ENCODE peak calls at places on chromosomes 12 and 14, in six cellular contexts. F is astrocyte of the spinal cord, P is GM12864, L is prostate gland, S is cardiac muscle cell, U is mammary epithelial cell. V is an unnamed sample.

GRCh38 chr12:1629338-1630080 is 478 bp downstream of the WNT5B start:
- DNase-seq in L (no peak), P (no peak), F (no peak), U (no peak), S (peak; percentile 38), V (no peak)

GRCh38 chr14:95157987-95158712 is 821 bp upstream of the DICER1 start:
- DNase-seq in L (no peak), P (peak; percentile 36), U (no peak), S (no peak), F (no peak), V (peak; percentile 71)

GRCh38 chr12:110744697-110745264 is 2.1 kb upstream of the PPP1CC start:
- DNase-seq in S (no peak), U (peak; percentile 77), P (no peak), L (no peak), F (no peak), V (no peak)

GRCh38 chr12:6277982-6278438 is 32.5 kb upstream of the PLEKHG6 start:
- DNase-seq in L (peak; percentile 86), P (no peak), F (no peak), U (peak; percentile 85), S (no peak), V (peak; percentile 63)

GRCh38 chr14:106831322-106831720 is 1304.9 kb downstream of the TMEM121 start:
- DNase-seq in U (no peak), L (no peak), F (no peak), S (no peak), P (peak; percentile 90), V (peak; percentile 99)

GRCh38 chr12:67070604-67071003 is 198.6 kb upstream of the CAND1 start:
- DNase-seq in S (no peak), F (no peak), U (no peak), P (no peak), L (no peak), V (no peak)

GRCh38 chr12:94245984-94246383 is 97.6 kb downstream of the PLXNC1 start:
- DNase-seq in U (no peak), P (no peak), S (no peak), F (peak; percentile 61), L (no peak), V (no peak)

GRCh38 chr14:29442720-29443119 is 484.9 kb downstream of the PRKD1 start:
- DNase-seq in S (no peak), P (no peak), F (peak; percentile 64), L (no peak), U (peak; percentile 0), V (peak; percentile 45)

GRCh38 chr12:49487605-49488004 is 51.2 kb upstream of the KCNH3 start:
- DNase-seq in P (no peak), L (no peak), U (no peak), S (no peak), F (no peak), V (no peak)

GRCh38 chr14:53525608-53526007 is 372.5 kb upstream of the DDHD1 start:
- DNase-seq in F (no peak), L (no peak), U (no peak), S (no peak), P (no peak), V (no peak)

GRCh38 chr12:99154983-99155336 is 492.6 kb upstream of the GARIN6 start:
- DNase-seq in L (no peak), P (no peak), S (no peak), F (no peak), U (no peak), V (no peak)

GRCh38 chr14:46499521-46499920 is 152.1 kb downstream of the RPL10L start:
- DNase-seq in P (no peak), F (no peak), L (no peak), U (no peak), S (no peak), V (no peak)

GRCh38 chr14:21097616-21098133 is 780 bp downstream of the ZNF219 start:
- DNase-seq in U (no peak), F (no peak), P (no peak), S (peak; percentile 62), L (no peak), V (no peak)
- H3K4me3 ChIP-seq in U (peak overlapping the region; percentile 62), F (peak overlapping the region; percentile 2), P (no peak overlapping the region), S (peak overlapping the region; percentile 73), L (peak overlapping the region; percentile 50), V (peak overlapping the region; percentile 11)

DNA sequence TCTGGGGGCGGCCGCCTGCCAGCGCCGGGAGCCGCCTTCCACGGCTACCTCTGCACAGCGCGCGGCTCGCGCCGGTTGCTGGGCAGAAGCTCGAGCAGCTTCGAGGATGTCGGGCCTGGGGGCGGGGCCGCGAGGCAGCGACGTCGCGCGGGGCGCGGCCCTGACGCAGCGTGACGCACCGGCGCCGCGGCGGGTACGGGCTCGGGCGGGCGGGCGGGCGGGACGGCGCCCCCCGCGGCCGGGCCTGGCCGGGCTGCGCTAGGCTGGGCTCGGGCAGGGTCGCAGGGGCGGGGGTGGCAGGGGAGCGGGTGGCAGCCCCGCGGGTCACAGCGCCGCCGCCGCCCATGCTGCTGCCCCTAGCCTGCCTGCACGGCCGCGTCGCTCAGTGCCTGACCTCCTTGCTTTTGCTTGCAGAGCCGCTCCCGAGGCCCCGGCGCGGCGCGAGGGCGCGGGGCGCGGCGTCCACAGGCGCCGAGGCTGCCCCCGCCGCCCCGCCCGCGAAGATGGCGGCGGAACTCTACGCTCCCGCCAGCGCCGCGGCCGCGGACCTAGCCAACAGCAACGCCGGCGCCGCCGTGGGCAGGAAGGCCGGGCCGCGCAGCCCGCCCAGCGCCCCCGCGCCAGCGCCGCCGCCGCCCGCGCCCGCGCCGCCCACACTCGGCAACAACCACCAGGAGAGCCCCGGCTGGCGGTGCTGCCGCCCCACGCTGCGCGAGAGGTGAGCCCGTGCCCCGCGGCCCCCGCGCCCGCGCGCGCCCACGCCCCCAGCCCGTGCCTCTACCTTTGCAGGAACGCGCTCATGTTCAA is at the start of gene BTBD6:
- DNase-seq in U (peak; percentile 79), F (peak; percentile 82), P (peak; percentile 43), L (peak; percentile 86), S (peak; percentile 91), V (peak; percentile 93)
- TF ChIP-seq CTCF in U (no peak), F (no peak), P (peak; percentile 10), L (no peak), S (no peak), V (peak; percentile 17)

DNA sequence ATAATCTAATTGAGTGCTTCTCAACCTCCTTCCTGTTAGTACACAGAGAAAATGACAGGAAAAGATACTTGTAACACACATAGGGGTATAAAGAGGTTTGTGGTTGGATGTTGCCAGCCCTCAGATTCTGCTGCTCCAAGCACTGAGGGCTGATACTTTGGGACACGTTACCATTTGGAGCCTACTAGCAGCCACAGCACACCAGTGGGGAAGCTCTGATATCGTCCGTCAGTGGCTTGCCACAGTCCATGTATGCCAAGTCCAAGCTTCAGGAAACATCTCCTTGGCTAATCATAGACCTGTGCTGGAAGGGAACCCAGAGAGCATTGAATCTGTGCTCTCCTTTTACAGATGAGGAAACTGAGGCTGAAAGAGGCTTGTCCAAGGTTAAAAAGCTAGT is 22.3 kb downstream of the B4GALNT3 start:
- DNase-seq in U (no peak), L (no peak), F (no peak), P (no peak), S (no peak), V (no peak)
- H3K4me3 ChIP-seq in U (no peak overlapping the region), L (no peak overlapping the region), F (no peak overlapping the region), P (no peak overlapping the region), S (no peak overlapping the region), V (no peak overlapping the region)

GRCh38 chr14:75673345-75673744 is 12.3 kb downstream of the TTLL5 start:
- DNase-seq in F (no peak), P (peak; percentile 15), L (no peak), U (no peak), S (no peak), V (peak; percentile 58)

GRCh38 chr14:75672588-75673192 is 11.6 kb downstream of the TTLL5 start:
- DNase-seq in U (no peak), P (no peak), L (no peak), S (no peak), F (no peak), V (no peak)

GRCh38 chr14:75675265-75675960 is 14.4 kb downstream of the TTLL5 start:
- DNase-seq in L (no peak), P (no peak), S (peak; percentile 50), U (peak; percentile 82), F (no peak), V (no peak)
- TF ChIP-seq CTCF in L (no peak), P (peak; percentile 18), S (peak; percentile 14), U (peak; percentile 35), F (peak; percentile 39), V (no peak)

DNA sequence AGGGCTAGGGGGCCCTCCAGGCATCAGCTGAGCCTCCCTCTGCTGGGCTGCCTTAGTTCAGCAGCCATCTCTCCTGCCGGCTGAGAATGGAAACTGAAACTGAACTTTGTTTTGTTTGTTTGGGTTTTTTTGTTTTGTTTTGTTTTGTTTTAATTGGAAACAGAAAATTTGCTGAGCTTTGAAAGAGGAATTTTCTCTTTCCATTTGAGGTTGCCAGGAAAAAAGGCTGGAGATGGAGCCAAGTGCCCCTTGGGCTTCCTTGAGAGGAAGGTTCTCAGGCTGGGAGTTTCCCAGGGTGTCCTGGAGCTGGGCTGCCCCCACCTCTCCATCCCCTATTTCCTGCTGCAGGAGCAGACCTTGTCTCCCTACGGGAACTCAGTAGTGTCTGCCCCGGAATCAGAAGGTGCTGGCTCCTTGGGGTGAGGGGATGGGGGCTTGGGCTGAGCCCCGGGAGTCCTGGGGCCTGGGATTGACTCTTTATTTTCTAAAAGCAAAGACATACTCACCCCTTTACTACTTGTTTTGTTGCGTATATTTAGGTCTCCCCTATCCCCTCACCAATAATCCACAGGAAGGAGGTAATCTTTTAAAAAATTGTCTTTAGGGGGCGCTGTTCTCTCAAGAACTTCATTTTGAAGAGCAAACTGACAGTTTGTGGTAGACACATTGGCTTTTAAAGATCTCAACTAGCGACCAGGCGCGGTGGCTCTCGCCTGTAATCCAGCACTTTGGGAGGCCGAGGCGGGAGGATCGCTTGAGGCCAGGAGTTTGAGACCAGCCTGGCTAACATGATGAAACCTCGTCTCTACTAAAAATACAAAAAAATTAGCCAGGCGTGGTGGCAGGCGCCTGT is 21.3 kb upstream of the OASL start:
- DNase-seq in P (peak; percentile 56), L (no peak), S (peak; percentile 67), F (peak; percentile 41), U (no peak), V (peak; percentile 86)
- H3K4me3 ChIP-seq in P (peak overlapping the region; percentile 42), L (peak overlapping the region; percentile 9), S (no peak overlapping the region), F (peak overlapping the region; percentile 22), U (no peak overlapping the region), V (peak overlapping the region; percentile 78)

GRCh38 chr14:85412756-85413155 is 117.2 kb upstream of the FLRT2 start:
- DNase-seq in L (no peak), F (no peak), P (no peak), S (no peak), U (no peak), V (no peak)

GRCh38 chr14:85416771-85417170 is 113.2 kb upstream of the FLRT2 start:
- DNase-seq in S (no peak), P (no peak), F (peak; percentile 62), L (no peak), U (peak; percentile 88), V (no peak)

GRCh38 chr14:85414142-85414541 is 115.8 kb upstream of the FLRT2 start:
- DNase-seq in U (no peak), L (no peak), S (no peak), F (no peak), P (no peak), V (no peak)

GRCh38 chr14:85417396-85417795 is 112.5 kb upstream of the FLRT2 start:
- DNase-seq in P (no peak), U (no peak), L (no peak), F (no peak), S (no peak), V (no peak)

GRCh38 chr14:85415015-85415712 is 114.8 kb upstream of the FLRT2 start:
- DNase-seq in F (peak; percentile 94), L (peak; percentile 85), P (no peak), U (peak; percentile 99), S (no peak), V (no peak)
- TF ChIP-seq CTCF in F (peak; percentile 62), L (peak; percentile 45), P (no peak), U (peak; percentile 76), S (peak; percentile 63), V (no peak)

GRCh38 chr14:93274055-93274806 is 58.6 kb downstream of the BTBD7 start:
- DNase-seq in P (no peak), F (no peak), S (no peak), U (peak; percentile 11), L (no peak), V (no peak)
- H3K4me3 ChIP-seq in P (no peak overlapping the region), F (no peak overlapping the region), S (no peak overlapping the region), U (no peak overlapping the region), L (no peak overlapping the region), V (no peak overlapping the region)